ENCODE peak calls at places on chromosome 21, in five cellular contexts. One of them, this sample, is unnamed.
A peak's percentile ranks its signal among the peaks of the same experiment; 100 is the strongest.

GRCh38 chr21:27219068-27219467 is 252.2 kb upstream of the ADAMTS5 start:
- DNase-seq in progenitor cell of endocrine pancreas: no peak
- DNase-seq in foreskin fibroblast: peak; percentile 72
- DNase-seq in left lung: no peak
- DNase-seq in omental fat pad: no peak
- DNase-seq in this sample: no peak

GRCh38 chr21:28421716-28422480 is 570.8 kb downstream of the LTN1 start:
- DNase-seq in omental fat pad: no peak
- DNase-seq in foreskin fibroblast: peak; percentile 94
- DNase-seq in left lung: no peak
- DNase-seq in progenitor cell of endocrine pancreas: no peak
- DNase-seq in this sample: no peak

GRCh38 chr21:25790122-25790951 is 55.6 kb downstream of the GABPA start:
- DNase-seq in omental fat pad: no peak
- DNase-seq in progenitor cell of endocrine pancreas: no peak
- DNase-seq in foreskin fibroblast: peak; percentile 60
- DNase-seq in left lung: no peak
- DNase-seq in this sample: no peak

GRCh38 chr21:23950344-23950743 is 1656.9 kb downstream of the MRPL39 start:
- DNase-seq in left lung: no peak
- DNase-seq in foreskin fibroblast: no peak
- DNase-seq in progenitor cell of endocrine pancreas: no peak
- DNase-seq in omental fat pad: no peak
- DNase-seq in this sample: no peak

GRCh38 chr21:17003763-17004373 is 509.0 kb upstream of the CXADR start:
- DNase-seq in omental fat pad: no peak
- DNase-seq in foreskin fibroblast: peak; percentile 17
- DNase-seq in progenitor cell of endocrine pancreas: no peak
- DNase-seq in left lung: no peak
- DNase-seq in this sample: no peak

GRCh38 chr21:46648539-46648938 is 13.1 kb downstream of the PRMT2 start:
- DNase-seq in progenitor cell of endocrine pancreas: no peak
- DNase-seq in omental fat pad: no peak
- DNase-seq in left lung: no peak
- DNase-seq in foreskin fibroblast: no peak
- DNase-seq in this sample: no peak

GRCh38 chr21:35077975-35078374 is 28.9 kb upstream of the RUNX1 start:
- DNase-seq in omental fat pad: no peak
- DNase-seq in left lung: no peak
- DNase-seq in progenitor cell of endocrine pancreas: no peak
- DNase-seq in foreskin fibroblast: no peak
- DNase-seq in this sample: no peak

GRCh38 chr21:29144736-29145353 is 14.4 kb downstream of the MAP3K7CL start:
- DNase-seq in left lung: no peak
- DNase-seq in foreskin fibroblast: peak; percentile 47
- DNase-seq in omental fat pad: no peak
- DNase-seq in progenitor cell of endocrine pancreas: no peak
- DNase-seq in this sample: no peak

GRCh38 chr21:43207868-43208267 is 39.1 kb downstream of the CRYAA start:
- DNase-seq in progenitor cell of endocrine pancreas: peak; percentile 8
- DNase-seq in left lung: no peak
- DNase-seq in omental fat pad: no peak
- DNase-seq in foreskin fibroblast: no peak
- DNase-seq in this sample: peak; percentile 74

GRCh38 chr21:31132574-31133242 is 94.4 kb upstream of the KRTAP19-8 start:
- DNase-seq in progenitor cell of endocrine pancreas: no peak
- DNase-seq in foreskin fibroblast: peak; percentile 55
- DNase-seq in omental fat pad: no peak
- DNase-seq in left lung: no peak
- DNase-seq in this sample: no peak

GRCh38 chr21:32372755-32373154 is 20.1 kb downstream of the URB1 start:
- DNase-seq in foreskin fibroblast: no peak
- DNase-seq in left lung: no peak
- DNase-seq in progenitor cell of endocrine pancreas: no peak
- DNase-seq in omental fat pad: no peak
- DNase-seq in this sample: no peak

GRCh38 chr21:16588433-16588860 is 858.7 kb downstream of the USP25 start:
- DNase-seq in foreskin fibroblast: peak; percentile 94
- DNase-seq in progenitor cell of endocrine pancreas: peak; percentile 20
- DNase-seq in omental fat pad: peak; percentile 64
- DNase-seq in left lung: peak; percentile 75
- DNase-seq in this sample: peak; percentile 89

GRCh38 chr21:32283001-32283400 is 4.2 kb upstream of the MIS18A start:
- DNase-seq in progenitor cell of endocrine pancreas: no peak
- DNase-seq in omental fat pad: no peak
- DNase-seq in left lung: no peak
- DNase-seq in foreskin fibroblast: no peak
- DNase-seq in this sample: no peak

GRCh38 chr21:43349644-43350043 is 77.3 kb downstream of the SIK1 start:
- DNase-seq in left lung: no peak
- DNase-seq in omental fat pad: no peak
- DNase-seq in progenitor cell of endocrine pancreas: no peak
- DNase-seq in foreskin fibroblast: no peak
- DNase-seq in this sample: no peak

GRCh38 chr21:20083925-20084324 is 914.3 kb upstream of the NCAM2 start:
- DNase-seq in omental fat pad: no peak
- DNase-seq in foreskin fibroblast: no peak
- DNase-seq in left lung: no peak
- DNase-seq in progenitor cell of endocrine pancreas: no peak
- DNase-seq in this sample: no peak

GRCh38 chr21:23541571-23541970 is 2065.7 kb downstream of the MRPL39 start:
- DNase-seq in left lung: no peak
- DNase-seq in foreskin fibroblast: no peak
- DNase-seq in progenitor cell of endocrine pancreas: no peak
- DNase-seq in omental fat pad: no peak
- DNase-seq in this sample: no peak

GRCh38 chr21:25885880-25886279 is 151.1 kb downstream of the GABPA start:
- DNase-seq in progenitor cell of endocrine pancreas: no peak
- DNase-seq in omental fat pad: no peak
- DNase-seq in left lung: no peak
- DNase-seq in foreskin fibroblast: no peak
- DNase-seq in this sample: no peak

GRCh38 chr21:26165331-26165730 is 5.2 kb downstream of the APP start:
- DNase-seq in left lung: no peak
- DNase-seq in foreskin fibroblast: no peak
- DNase-seq in progenitor cell of endocrine pancreas: no peak
- DNase-seq in omental fat pad: no peak
- DNase-seq in this sample: no peak

GRCh38 chr21:43188712-43189151 is 19.9 kb downstream of the CRYAA start:
- DNase-seq in foreskin fibroblast: no peak
- DNase-seq in left lung: no peak
- DNase-seq in omental fat pad: no peak
- DNase-seq in progenitor cell of endocrine pancreas: peak; percentile 2
- DNase-seq in this sample: no peak

GRCh38 chr21:41589131-41589530 is 81.2 kb upstream of the TMPRSS2 start:
- DNase-seq in left lung: no peak
- DNase-seq in progenitor cell of endocrine pancreas: no peak
- DNase-seq in foreskin fibroblast: no peak
- DNase-seq in omental fat pad: no peak
- DNase-seq in this sample: no peak
- TF ChIP-seq CTCF in left lung: no peak
- TF ChIP-seq CTCF in progenitor cell of endocrine pancreas: no peak
- TF ChIP-seq CTCF in foreskin fibroblast: no peak
- TF ChIP-seq CTCF in omental fat pad: no peak
- TF ChIP-seq CTCF in this sample: no peak

GRCh38 chr21:37564341-37564923 is 197.9 kb downstream of the DYRK1A start:
- DNase-seq in omental fat pad: peak; percentile 64
- DNase-seq in progenitor cell of endocrine pancreas: no peak
- DNase-seq in foreskin fibroblast: peak; percentile 99
- DNase-seq in left lung: peak; percentile 88
- DNase-seq in this sample: peak; percentile 92
- TF ChIP-seq CTCF in omental fat pad: no peak
- TF ChIP-seq CTCF in progenitor cell of endocrine pancreas: no peak
- TF ChIP-seq CTCF in foreskin fibroblast: no peak
- TF ChIP-seq CTCF in left lung: no peak
- TF ChIP-seq CTCF in this sample: no peak

GRCh38 chr21:36257657-36258056 is 62.3 kb upstream of the MORC3 start:
- DNase-seq in left lung: no peak
- DNase-seq in foreskin fibroblast: no peak
- DNase-seq in omental fat pad: no peak
- DNase-seq in progenitor cell of endocrine pancreas: no peak
- DNase-seq in this sample: no peak

GRCh38 chr21:36260030-36260787 is 59.8 kb upstream of the MORC3 start:
- DNase-seq in progenitor cell of endocrine pancreas: no peak
- DNase-seq in foreskin fibroblast: peak; percentile 82
- DNase-seq in left lung: no peak
- DNase-seq in omental fat pad: no peak
- DNase-seq in this sample: no peak

GRCh38 chr21:36261459-36261858 is 58.5 kb upstream of the MORC3 start:
- DNase-seq in omental fat pad: no peak
- DNase-seq in progenitor cell of endocrine pancreas: no peak
- DNase-seq in foreskin fibroblast: no peak
- DNase-seq in left lung: no peak
- DNase-seq in this sample: no peak

GRCh38 chr21:36263797-36264196 is 56.2 kb upstream of the MORC3 start:
- DNase-seq in omental fat pad: no peak
- DNase-seq in left lung: no peak
- DNase-seq in foreskin fibroblast: no peak
- DNase-seq in progenitor cell of endocrine pancreas: no peak
- DNase-seq in this sample: no peak

GRCh38 chr21:36260802-36261201 is 59.2 kb upstream of the MORC3 start:
- DNase-seq in progenitor cell of endocrine pancreas: no peak
- DNase-seq in left lung: no peak
- DNase-seq in foreskin fibroblast: no peak
- DNase-seq in omental fat pad: no peak
- DNase-seq in this sample: no peak
- TF ChIP-seq CTCF in progenitor cell of endocrine pancreas: peak; percentile 4
- TF ChIP-seq CTCF in left lung: peak; percentile 11
- TF ChIP-seq CTCF in foreskin fibroblast: no peak
- TF ChIP-seq CTCF in omental fat pad: no peak
- TF ChIP-seq CTCF in this sample: no peak

DNA sequence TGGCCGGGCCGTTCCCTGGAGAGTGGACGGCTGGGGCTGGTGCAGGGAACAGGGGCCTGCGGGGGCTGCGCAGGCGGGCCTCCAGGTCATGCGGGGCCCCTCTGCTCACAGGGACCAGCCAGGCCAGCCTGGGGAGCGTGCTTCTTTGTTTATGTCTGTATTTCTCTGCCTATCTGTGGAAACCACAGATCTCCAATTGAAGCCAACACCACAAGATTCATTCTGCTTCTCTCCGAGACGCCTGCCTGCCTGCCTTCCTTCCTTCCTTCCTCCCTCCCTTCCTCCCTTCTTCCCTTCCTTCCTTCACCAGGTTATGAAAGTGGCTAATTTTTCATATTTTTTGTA is 39.9 kb upstream of the HMGN1 start:
- DNase-seq in foreskin fibroblast: no peak
- DNase-seq in left lung: no peak
- DNase-seq in omental fat pad: no peak
- DNase-seq in progenitor cell of endocrine pancreas: no peak
- DNase-seq in this sample: no peak
- TF ChIP-seq CTCF in foreskin fibroblast: no peak
- TF ChIP-seq CTCF in left lung: peak; percentile 18
- TF ChIP-seq CTCF in omental fat pad: no peak
- TF ChIP-seq CTCF in progenitor cell of endocrine pancreas: no peak
- TF ChIP-seq CTCF in this sample: no peak

GRCh38 chr21:33898546-33898945 is 17.1 kb downstream of the ATP5PO start:
- DNase-seq in progenitor cell of endocrine pancreas: no peak
- DNase-seq in left lung: no peak
- DNase-seq in omental fat pad: no peak
- DNase-seq in foreskin fibroblast: no peak
- DNase-seq in this sample: no peak
- TF ChIP-seq CTCF in progenitor cell of endocrine pancreas: no peak
- TF ChIP-seq CTCF in left lung: no peak
- TF ChIP-seq CTCF in omental fat pad: no peak
- TF ChIP-seq CTCF in foreskin fibroblast: no peak
- TF ChIP-seq CTCF in this sample: no peak

GRCh38 chr21:36909423-36909822 is 57.0 kb downstream of the HLCS start:
- DNase-seq in progenitor cell of endocrine pancreas: no peak
- DNase-seq in foreskin fibroblast: no peak
- DNase-seq in omental fat pad: no peak
- DNase-seq in left lung: no peak
- DNase-seq in this sample: no peak

GRCh38 chr21:36904093-36904666 is 62.3 kb downstream of the HLCS start:
- DNase-seq in omental fat pad: no peak
- DNase-seq in left lung: no peak
- DNase-seq in progenitor cell of endocrine pancreas: no peak
- DNase-seq in foreskin fibroblast: no peak
- DNase-seq in this sample: no peak

GRCh38 chr21:36910581-36911307 is 55.7 kb downstream of the HLCS start:
- DNase-seq in left lung: no peak
- DNase-seq in omental fat pad: no peak
- DNase-seq in progenitor cell of endocrine pancreas: no peak
- DNase-seq in foreskin fibroblast: peak; percentile 70
- DNase-seq in this sample: peak; percentile 85

GRCh38 chr21:36909901-36910561 is 56.4 kb downstream of the HLCS start:
- DNase-seq in left lung: no peak
- DNase-seq in progenitor cell of endocrine pancreas: no peak
- DNase-seq in omental fat pad: no peak
- DNase-seq in foreskin fibroblast: peak; percentile 93
- DNase-seq in this sample: no peak

GRCh38 chr21:36908260-36908908 is 58.1 kb downstream of the HLCS start:
- DNase-seq in left lung: no peak
- DNase-seq in progenitor cell of endocrine pancreas: no peak
- DNase-seq in omental fat pad: no peak
- DNase-seq in foreskin fibroblast: no peak
- DNase-seq in this sample: no peak
- TF ChIP-seq CTCF in left lung: no peak
- TF ChIP-seq CTCF in progenitor cell of endocrine pancreas: no peak
- TF ChIP-seq CTCF in omental fat pad: no peak
- TF ChIP-seq CTCF in foreskin fibroblast: no peak
- TF ChIP-seq CTCF in this sample: peak; percentile 41

GRCh38 chr21:44817506-44817880 is 369 bp downstream of the SUMO3 start:
- DNase-seq in foreskin fibroblast: peak; percentile 97
- DNase-seq in omental fat pad: peak; percentile 64
- DNase-seq in left lung: peak; percentile 99
- DNase-seq in progenitor cell of endocrine pancreas: peak; percentile 81
- DNase-seq in this sample: peak; percentile 94
- TF ChIP-seq CTCF in foreskin fibroblast: no peak
- TF ChIP-seq CTCF in omental fat pad: no peak
- TF ChIP-seq CTCF in left lung: no peak
- TF ChIP-seq CTCF in progenitor cell of endocrine pancreas: no peak
- TF ChIP-seq CTCF in this sample: no peak

DNA sequence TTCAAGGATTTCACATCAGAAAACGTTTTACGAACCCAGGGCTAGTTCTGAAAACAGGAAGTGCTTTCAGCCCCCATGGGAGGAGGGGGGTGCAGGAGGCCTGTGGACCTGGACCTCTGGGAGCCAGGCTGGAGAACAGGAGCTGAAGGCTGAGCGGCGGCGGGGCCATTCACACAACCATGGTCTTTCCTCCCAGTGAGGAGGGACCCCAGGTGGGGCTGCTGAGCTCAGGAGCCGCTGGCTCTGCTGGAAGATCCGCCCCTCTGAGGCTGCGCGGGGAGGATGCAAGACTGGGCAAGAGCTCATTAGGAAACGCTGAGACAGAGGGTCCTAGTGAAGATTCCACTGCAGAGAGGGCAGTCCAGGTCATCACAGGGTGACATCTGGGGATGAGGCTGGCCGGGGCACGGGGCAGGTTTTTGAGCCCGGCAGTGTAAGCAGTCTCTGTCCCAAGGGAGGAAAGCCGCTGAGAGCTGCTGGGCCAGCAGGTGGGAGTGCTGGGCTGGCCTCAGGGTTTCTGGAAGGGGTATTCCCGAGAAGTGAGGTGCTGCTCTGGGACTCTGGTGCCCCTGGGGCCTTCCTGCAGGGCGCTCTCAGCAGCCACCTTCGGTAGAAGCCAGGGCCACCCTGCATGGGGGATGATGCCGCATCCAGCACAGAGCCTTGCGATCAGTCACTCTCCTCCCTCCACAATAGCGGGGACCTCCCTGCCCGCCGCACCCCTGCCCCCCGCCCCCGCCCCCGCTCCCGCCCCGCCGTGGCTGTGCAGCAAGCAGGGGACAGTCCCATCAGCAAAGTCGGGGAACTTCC is 7.5 kb downstream of the MX2 start:
- DNase-seq in left lung: no peak
- DNase-seq in foreskin fibroblast: no peak
- DNase-seq in omental fat pad: no peak
- DNase-seq in progenitor cell of endocrine pancreas: no peak
- DNase-seq in this sample: no peak
- TF ChIP-seq CTCF in left lung: no peak
- TF ChIP-seq CTCF in foreskin fibroblast: peak; percentile 2
- TF ChIP-seq CTCF in omental fat pad: no peak
- TF ChIP-seq CTCF in progenitor cell of endocrine pancreas: peak; percentile 35
- TF ChIP-seq CTCF in this sample: no peak

This sample was measured in osteocyte.